ENCODE peak calls at places on chromosomes 5 and 9, in four cellular contexts. C is activated CD4-positive, alpha-beta T cell treated with anti-CD3 and anti-CD28 coated beads for 24 hours; G is NCI-H1436; Z is dorsolateral prefrontal cortex. I is an unnamed sample.

GRCh38 chr5:166991586-166991985 is 1299.9 kb upstream of the WWC1 start:
- DNase-seq in C (no peak), G (no peak), Z (no peak), I (no peak)

GRCh38 chr5:78554595-78554994 is 94.0 kb downstream of the LHFPL2 start:
- DNase-seq in C (no peak), G (no peak), Z (no peak), I (no peak)

GRCh38 chr5:40022057-40022456 is 597.3 kb upstream of the DAB2 start:
- DNase-seq in C (no peak), G (no peak), Z (no peak), I (no peak)

GRCh38 chr5:107217721-107218130 is 453.0 kb downstream of the EFNA5 start:
- DNase-seq in C (no peak), G (no peak), Z (peak; percentile 81), I (no peak)

GRCh38 chr5:96703384-96703910 is 41.3 kb downstream of the CAST start:
- DNase-seq in C (peak; percentile 31), G (no peak), Z (no peak), I (no peak)

GRCh38 chr9:123933401-123933800 is 3.5 kb upstream of the DENND1A start:
- DNase-seq in C (no peak), G (no peak), Z (no peak), I (no peak)

GRCh38 chr9:98806394-98807069 is 938 bp upstream of the GALNT12 start:
- DNase-seq in C (no peak), G (no peak), Z (peak; percentile 17), I (peak; percentile 25)

GRCh38 chr9:71684566-71684965 is 83.7 kb downstream of the CEMIP2 start:
- DNase-seq in C (no peak), G (no peak), Z (no peak), I (no peak)

GRCh38 chr5:131677115-131677514 is 42.1 kb upstream of the RAPGEF6 start:
- DNase-seq in C (no peak), G (no peak), Z (no peak), I (no peak)

GRCh38 chr5:132086277-132086794 is 12.7 kb downstream of the CSF2 start:
- DNase-seq in C (no peak), G (no peak), Z (no peak), I (no peak)

GRCh38 chr5:143606043-143606752 is 202.7 kb upstream of the NR3C1 start:
- DNase-seq in C (no peak), G (no peak), Z (no peak), I (no peak)

GRCh38 chr9:134346840-134347239 is 20.6 kb downstream of the RXRA start:
- DNase-seq in C (no peak), G (no peak), Z (no peak), I (no peak)

GRCh38 chr5:10599828-10600227 is 36.0 kb downstream of the ANKRD33B start:
- DNase-seq in C (no peak), G (no peak), Z (no peak), I (no peak)

GRCh38 chr9:304519-305185 is 90.0 kb downstream of the DOCK8 start:
- DNase-seq in C (no peak), G (no peak), Z (no peak), I (no peak)

GRCh38 chr9:127422787-127423186 is 1.4 kb upstream of the ZNF79 start:
- DNase-seq in C (no peak), G (no peak), Z (no peak), I (no peak)

GRCh38 chr5:90161399-90161798 is 248.2 kb downstream of the CETN3 start:
- DNase-seq in C (no peak), G (no peak), Z (peak; percentile 32), I (no peak)

GRCh38 chr9:127149463-127150390 is 27.3 kb upstream of the ANGPTL2 start:
- DNase-seq in C (no peak), G (no peak), Z (no peak), I (peak; percentile 21)

GRCh38 chr5:84603557-84604185 is 219.0 kb upstream of the EDIL3 start:
- DNase-seq in C (no peak), G (no peak), Z (peak; percentile 53), I (no peak)

I was measured in head of caudate nucleus.